ENCODE peak calls at places on chromosome 15, in eight cellular contexts. Z is tibial artery; M is upper lobe of right lung; B is IMR-90; W is mucosa of descending colon; H is cardiac muscle cell; C is CD8-positive, alpha-beta T cell; J is uterus. A is an unnamed sample.

GRCh38 chr15:45550436-45550835 is 27.9 kb upstream of the SLC30A4 start:
- DNase-seq in Z (no peak), M (no peak), B (peak; percentile 47), W (no peak), H (no peak), C (no peak), J (no peak), A (no peak)

GRCh38 chr15:39613861-39614260 is 33.0 kb downstream of the THBS1 start:
- DNase-seq in Z (no peak), M (no peak), B (no peak), W (no peak), H (no peak), C (no peak), J (no peak), A (no peak)

GRCh38 chr15:78930577-78931388 is 14.1 kb downstream of the CTSH start:
- DNase-seq in Z (peak; percentile 75), M (peak; percentile 48), B (peak; percentile 92), W (no peak), H (no peak), C (no peak), J (no peak), A (no peak)

GRCh38 chr15:39756806-39757522 is 25.7 kb downstream of the FSIP1 start:
- DNase-seq in Z (no peak), M (no peak), B (peak; percentile 83), W (no peak), H (peak; percentile 79), C (peak; percentile 33), J (no peak), A (no peak)

GRCh38 chr15:45187894-45188830 is at the start of gene SHF:
- DNase-seq in Z (peak; percentile 76), M (no peak), B (peak; percentile 45), W (peak; percentile 79), H (peak; percentile 92), C (peak; percentile 68), J (peak; percentile 76), A (peak; percentile 64)

GRCh38 chr15:60299452-60300047 is 98.2 kb downstream of the ANXA2 start:
- DNase-seq in Z (no peak), M (no peak), B (no peak), W (peak; percentile 53), H (no peak), C (no peak), J (peak; percentile 38), A (peak; percentile 12)

GRCh38 chr15:57133127-57133968 is 214.9 kb downstream of the TCF12 start:
- DNase-seq in Z (no peak), M (no peak), B (peak; percentile 34), W (no peak), H (no peak), C (no peak), J (no peak), A (no peak)

GRCh38 chr15:85116925-85117646 is 135.4 kb downstream of the PDE8A start:
- DNase-seq in Z (no peak), M (no peak), B (peak; percentile 38), W (no peak), H (no peak), C (no peak), J (no peak), A (no peak)

GRCh38 chr15:37764733-37765191 is 169.7 kb upstream of the TMCO5A start:
- DNase-seq in Z (no peak), M (no peak), B (peak; percentile 74), W (no peak), H (peak; percentile 12), C (peak; percentile 6), J (no peak), A (no peak)

GRCh38 chr15:75531041-75531450 is 48.1 kb downstream of the PTPN9 start:
- DNase-seq in Z (peak; percentile 63), M (no peak), B (peak; percentile 40), W (no peak), H (no peak), C (no peak), J (peak; percentile 64), A (peak; percentile 65)

GRCh38 chr15:39403674-39404117 is 177.2 kb upstream of the THBS1 start:
- DNase-seq in Z (no peak), M (no peak), B (peak; percentile 88), W (no peak), H (peak; percentile 75), C (no peak), J (no peak), A (no peak)

GRCh38 chr15:60126661-60127060 is 122.5 kb downstream of the FOXB1 start:
- DNase-seq in Z (no peak), M (no peak), B (no peak), W (no peak), H (no peak), C (no peak), J (no peak), A (no peak)

GRCh38 chr15:78233496-78233895 is 869 bp downstream of the ACSBG1 start:
- DNase-seq in Z (no peak), M (no peak), B (no peak), W (no peak), H (no peak), C (no peak), J (no peak), A (no peak)

DNA sequence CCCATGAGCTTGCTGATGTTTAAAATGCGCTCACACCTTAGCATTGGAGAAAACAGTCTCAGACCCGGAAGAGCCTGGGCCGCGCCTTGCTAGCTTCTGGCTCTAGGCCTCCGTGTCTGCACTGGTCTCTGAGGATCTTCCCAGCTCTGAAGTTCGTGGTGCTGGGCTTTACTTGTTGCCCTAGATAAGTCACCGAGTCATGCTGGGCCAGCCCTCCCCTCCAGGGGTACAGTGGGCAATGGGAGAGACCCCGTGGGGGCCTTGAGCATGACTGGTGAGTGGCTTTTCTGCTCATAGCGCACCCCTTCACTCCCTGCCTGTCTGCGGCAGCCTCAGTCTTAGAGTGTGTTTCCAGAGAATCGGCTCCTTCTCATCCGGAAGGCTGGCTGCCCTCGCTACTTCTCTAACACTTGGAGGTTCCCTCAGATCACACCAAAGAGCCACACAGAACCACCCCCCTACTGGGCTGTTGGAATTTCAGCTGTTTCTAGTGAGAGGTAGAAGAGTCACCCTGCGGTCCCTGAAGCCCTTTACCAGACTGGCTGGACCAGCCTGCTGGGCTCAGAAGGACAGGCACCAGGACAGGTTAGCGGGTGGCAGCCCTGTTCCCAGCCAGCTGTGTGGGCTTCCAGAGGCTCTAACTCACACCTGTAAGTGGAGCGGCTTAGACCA is 17.7 kb downstream of the ALDH1A3 start:
- DNase-seq in Z (no peak), M (no peak), B (no peak), W (no peak), H (no peak), C (no peak), J (no peak), A (no peak)
- H3K9me3 ChIP-seq in Z (no peaks in the 10 kb centered on the region), M (no peaks in the 10 kb centered on the region), B (no peaks in the 10 kb centered on the region), W (no peaks in the 10 kb centered on the region), H (no peaks in the 10 kb centered on the region), C (no peaks in the 10 kb centered on the region), J (no peaks in the 10 kb centered on the region), A (no peaks in the 10 kb centered on the region)

GRCh38 chr15:19984101-19984500 is 557.5 kb downstream of the GOLGA6L6 start:
- DNase-seq in Z (no peak), M (no peak), B (no peak), W (no peak), H (no peak), C (no peak), J (no peak), A (no peak)

GRCh38 chr15:19992428-19992827 is 549.2 kb downstream of the GOLGA6L6 start:
- DNase-seq in Z (no peak), M (no peak), B (no peak), W (no peak), H (no peak), C (no peak), J (no peak), A (no peak)

GRCh38 chr15:19987389-19988048 is 554.1 kb downstream of the GOLGA6L6 start:
- DNase-seq in Z (no peak), M (no peak), B (no peak), W (peak; percentile 16), H (no peak), C (no peak), J (no peak), A (no peak)
- TF ChIP-seq CTCF in Z (no peak), M (no peak), B (no peak), W (no peak), H (no peak), C (no peak), J (no peak), A (no peak)

GRCh38 chr15:42447599-42447998 is 43.3 kb downstream of the ZNF106 start:
- DNase-seq in Z (no peak), M (no peak), B (no peak), W (no peak), H (no peak), C (no peak), J (no peak), A (no peak)
- H3K9me3 ChIP-seq in Z (no peaks in the 10 kb centered on the region), M (no peaks in the 10 kb centered on the region), B (no peaks in the 10 kb centered on the region), W (no peaks in the 10 kb centered on the region), H (no peaks in the 10 kb centered on the region), C (no peaks in the 10 kb centered on the region), J (no peaks in the 10 kb centered on the region), A (no peaks in the 10 kb centered on the region)

GRCh38 chr15:63884953-63885352 is 51.2 kb upstream of the HERC1 start:
- DNase-seq in Z (no peak), M (peak; percentile 48), B (no peak), W (no peak), H (no peak), C (no peak), J (no peak), A (no peak)
- TF ChIP-seq CTCF in Z (no peak), M (no peak), B (no peak), W (no peak), H (no peak), C (no peak), J (no peak), A (no peak)

DNA sequence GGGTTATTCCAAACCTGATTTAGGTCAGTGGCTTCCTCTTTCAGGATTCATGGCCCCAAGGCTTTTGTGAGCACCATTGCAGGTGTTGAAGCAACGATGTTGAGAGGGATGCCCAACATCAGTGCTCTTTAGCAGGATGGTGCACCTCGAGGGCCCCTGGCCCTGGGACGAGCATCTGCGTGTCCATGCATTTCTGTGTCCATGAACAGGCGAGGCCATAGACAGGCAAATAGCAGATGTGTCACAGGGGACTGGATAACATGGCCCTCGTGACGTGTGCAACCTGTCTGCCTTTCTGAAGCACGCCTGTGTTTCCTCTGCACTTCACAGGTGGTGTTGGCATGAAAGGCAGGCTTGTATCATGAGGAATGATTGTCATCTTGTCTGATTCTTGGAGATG is 132.3 kb downstream of the SNRPN start:
- DNase-seq in Z (no peak), M (no peak), B (no peak), W (no peak), H (no peak), C (no peak), J (no peak), A (no peak)
- H3K9me3 ChIP-seq in Z (peaks cover 99% of the 10 kb centered on the region), M (peaks cover 89% of the 10 kb centered on the region), B (peaks cover 81% of the 10 kb centered on the region), W (peaks cover 99% of the 10 kb centered on the region), H (no peaks in the 10 kb centered on the region), C (peaks cover 55% of the 10 kb centered on the region), J (peaks cover 75% of the 10 kb centered on the region), A (peaks cover 3% of the 10 kb centered on the region)

DNA sequence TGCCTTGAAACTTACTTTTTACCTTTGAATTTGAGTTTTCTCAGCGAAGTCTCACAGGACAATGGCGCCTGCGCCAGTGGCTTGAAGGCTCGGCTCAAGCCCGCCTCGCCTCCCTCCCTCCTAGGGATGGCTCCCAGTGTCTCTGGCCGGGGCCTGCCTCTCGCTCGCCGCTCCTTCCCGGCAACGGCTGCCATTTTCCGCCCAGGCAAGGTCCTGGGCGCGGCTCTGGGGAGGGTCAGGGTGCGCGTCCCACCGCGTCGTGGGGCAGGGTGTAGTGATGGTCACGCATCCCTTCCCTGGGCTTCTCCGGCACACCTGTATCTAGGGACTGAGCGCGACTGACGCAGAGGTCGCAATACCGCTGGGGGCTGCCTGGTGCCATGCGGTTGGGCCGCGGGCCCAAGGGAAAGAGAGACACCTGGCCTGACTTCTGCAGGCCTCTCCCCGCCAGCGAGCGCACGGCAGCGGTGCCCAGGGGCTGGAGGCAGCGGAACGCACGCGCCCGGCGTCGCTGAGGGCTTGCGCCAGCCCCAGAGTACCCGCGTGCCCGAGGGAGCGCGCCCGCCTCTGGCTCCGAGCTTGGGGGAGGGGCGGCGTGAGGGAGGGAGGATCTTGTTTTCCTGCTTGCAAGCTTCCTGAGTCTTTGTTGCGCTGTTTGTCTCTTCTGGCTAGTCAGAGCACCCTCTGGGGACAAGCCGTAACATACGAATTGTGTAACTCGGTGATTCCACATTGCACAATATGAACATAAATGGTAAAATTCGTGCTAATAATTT is 20.7 kb upstream of the FEM1B start:
- DNase-seq in Z (peak; percentile 94), M (peak; percentile 96), B (peak; percentile 68), W (peak; percentile 90), H (peak; percentile 84), C (peak; percentile 65), J (peak; percentile 91), A (peak; percentile 89)
- TF ChIP-seq CTCF in Z (no peak), M (no peak), B (no peak), W (no peak), H (no peak), C (no peak), J (no peak), A (no peak)